ENCODE peak calls at places on chromosomes 13 and 19, in six cellular contexts. N is K562, Q is HCT116, G is SK-N-SH, K is H1, R is GM12878. P is an unnamed sample.

GRCh38 chr19:3520166-3521103 is 14.3 kb downstream of the FZR1 start:
- DNase-seq in G (peak), Q (no peak), R (no peak), N (peak), K (no peak), P (no peak)

GRCh38 chr13:48660356-48661076 is 6.8 kb downstream of the CYSLTR2 start:
- DNase-seq in N (no peak), G (no peak), R (peak), K (no peak), Q (no peak), P (no peak)

GRCh38 chr13:33349314-33349995 is 63.9 kb upstream of the STARD13 start:
- DNase-seq in G (no peak), Q (no peak), K (no peak), N (no peak), R (no peak), P (peak)

GRCh38 chr19:4669723-4670480 is at the start of gene MYDGF:
- DNase-seq in K (peak), N (peak), R (peak), Q (peak), G (peak), P (peak)

GRCh38 chr19:398719-399118 is 10.2 kb downstream of the C2CD4C start:
- DNase-seq in Q (no peak), G (no peak), R (no peak), K (no peak), N (no peak), P (no peak)

GRCh38 chr19:10353793-10354391 is 14.5 kb upstream of the ICAM3 start:
- DNase-seq in K (peak), N (peak), Q (peak), G (peak), R (no peak), P (peak)

GRCh38 chr13:100860866-100861265 is 186.3 kb upstream of the TMTC4 start:
- DNase-seq in R (no peak), G (no peak), K (no peak), N (no peak), Q (no peak), P (no peak)

GRCh38 chr13:43087960-43088580 is 64.7 kb downstream of the DNAJC15 start:
- DNase-seq in N (no peak), G (no peak), Q (no peak), R (no peak), K (no peak), P (peak)

GRCh38 chr13:44125943-44126469 is 246.3 kb downstream of the LACC1 start:
- DNase-seq in K (no peak), R (no peak), N (no peak), Q (no peak), G (no peak), P (no peak)

GRCh38 chr13:30165791-30166190 is 141.6 kb downstream of the KATNAL1 start:
- DNase-seq in Q (no peak), K (no peak), G (no peak), N (no peak), R (no peak), P (no peak)

GRCh38 chr13:37647038-37647650 is 48.6 kb upstream of the POSTN start:
- DNase-seq in G (no peak), N (no peak), R (no peak), Q (no peak), K (no peak), P (no peak)

GRCh38 chr13:69857188-69857821 is 250.3 kb upstream of the ATXN8OS start:
- DNase-seq in R (peak), G (peak), N (peak), K (no peak), Q (peak), P (peak)

GRCh38 chr19:43820098-43820860 is 6.8 kb upstream of the ZNF283 start:
- DNase-seq in Q (no peak), G (peak), N (no peak), R (no peak), K (no peak), P (no peak)

GRCh38 chr13:42495751-42496150 is 78.2 kb upstream of the TNFSF11 start:
- DNase-seq in Q (no peak), K (no peak), N (no peak), G (no peak), R (no peak), P (no peak)

GRCh38 chr19:44212865-44213346 is 574 bp downstream of the ZNF227 start:
- DNase-seq in G (peak), Q (no peak), R (no peak), N (peak), K (no peak), P (no peak)

GRCh38 chr13:28679628-28680027 is 20.7 kb downstream of the POMP start:
- DNase-seq in G (no peak), Q (no peak), N (no peak), R (no peak), K (no peak), P (no peak)

GRCh38 chr19:15508035-15508710 is at the start of gene CYP4F22:
- DNase-seq in G (no peak), Q (no peak), K (no peak), N (peak), R (no peak), P (no peak)

GRCh38 chr13:111945086-111945485 is 121.9 kb upstream of the SOX1 start:
- DNase-seq in G (no peak), R (no peak), N (no peak), Q (no peak), K (no peak), P (no peak)

GRCh38 chr13:79647518-79647917 is 166.6 kb downstream of the NDFIP2 start:
- DNase-seq in R (no peak), Q (no peak), K (no peak), G (peak), N (no peak), P (no peak)

DNA sequence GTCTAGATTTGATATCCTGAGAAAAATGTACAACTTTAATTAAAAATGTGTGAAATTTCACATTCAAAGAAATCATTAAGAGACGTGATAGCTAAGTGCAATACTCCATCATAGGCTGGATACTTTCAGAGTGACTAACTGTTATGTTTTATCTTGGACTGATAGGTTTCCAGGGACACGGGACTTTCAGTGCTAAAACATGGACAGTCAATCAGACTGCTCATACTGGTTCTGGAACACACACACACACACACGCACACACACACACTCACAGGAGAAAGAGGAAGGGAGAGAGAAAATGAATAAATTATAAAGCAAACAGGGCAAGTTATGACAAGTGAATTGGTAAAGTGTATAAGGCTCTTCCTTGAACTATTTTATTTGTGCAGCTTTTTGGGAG is 955.9 kb downstream of the SLITRK5 start:
- DNase-seq in K (no peak), Q (no peak), G (no peak), N (no peak), R (no peak), P (no peak)
- TF ChIP-seq JUND in K (no peak), Q (no peak), G (no peak), N (no peak), R (no peak), P (no peak)

GRCh38 chr13:40974460-40975407 is 44.4 kb downstream of the ELF1 start:
- DNase-seq in R (no peak), K (no peak), Q (peak), N (peak), G (no peak), P (no peak)
- TF ChIP-seq JUND in R (no peak), K (no peak), Q (no peak), N (peak), G (no peak), P (no peak)

GRCh38 chr13:25686831-25687495 is 315.2 kb downstream of the ATP8A2 start:
- DNase-seq in Q (no peak), N (no peak), K (no peak), R (no peak), G (no peak), P (no peak)
- TF ChIP-seq JUND in Q (no peak), N (no peak), K (no peak), R (no peak), G (no peak), P (no peak)

DNA sequence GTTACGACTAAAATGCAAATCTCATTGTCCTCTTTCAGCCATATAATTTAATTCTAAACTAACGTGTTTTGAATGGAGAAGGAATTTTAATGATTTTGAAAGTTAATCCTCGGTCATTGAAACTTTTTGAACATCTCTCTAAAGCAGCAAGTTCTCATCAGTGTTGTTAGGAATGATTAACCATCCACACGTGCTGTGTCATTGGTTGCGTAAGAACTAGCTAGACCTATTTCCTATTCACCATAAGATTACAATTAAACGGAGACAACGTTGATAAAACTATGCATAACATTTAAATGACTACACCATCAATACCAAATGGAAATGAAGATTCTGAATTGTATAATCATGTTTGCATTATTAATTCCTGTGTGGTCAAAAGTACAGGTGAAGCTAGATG is 155.6 kb upstream of the IRS2 start:
- DNase-seq in G (no peak), Q (no peak), K (no peak), N (no peak), R (no peak), P (no peak)
- TF ChIP-seq JUND in G (no peak), Q (no peak), K (no peak), N (no peak), R (no peak), P (no peak)

GRCh38 chr19:2434267-2434666 is 6.9 kb upstream of the TIMM13 start:
- DNase-seq in N (no peak), R (no peak), K (no peak), Q (no peak), G (no peak), P (no peak)

GRCh38 chr19:2431318-2432055 is 4.1 kb upstream of the TIMM13 start:
- DNase-seq in R (no peak), Q (no peak), N (no peak), K (no peak), G (no peak), P (no peak)

GRCh38 chr19:2433854-2434253 is 6.5 kb upstream of the TIMM13 start:
- DNase-seq in N (no peak), Q (no peak), K (no peak), R (no peak), G (no peak), P (no peak)

GRCh38 chr19:2429917-2430570 is 2.7 kb upstream of the TIMM13 start:
- DNase-seq in Q (no peak), G (no peak), N (no peak), K (no peak), R (no peak), P (no peak)

GRCh38 chr19:2432131-2432848 is 4.9 kb upstream of the TIMM13 start:
- DNase-seq in R (no peak), G (no peak), N (no peak), K (no peak), Q (no peak), P (no peak)
- TF ChIP-seq JUND in R (no peak), G (no peak), N (no peak), K (no peak), Q (no peak), P (no peak)

P was measured in T47D.